ENCODE peak calls at places on chromosomes 13 and 19, in four cellular contexts. Z is heart left ventricle, F is body of pancreas, U is adrenal gland. Q is an unnamed sample.

GRCh38 chr19:57280913-57281425 is 684 bp downstream of the ZNF460 start:
- DNase-seq in Z (no peak), F (no peak), U (no peak), Q (no peak)

GRCh38 chr19:10404888-10405808 is 1.8 kb upstream of the CDC37 start:
- DNase-seq in Z (no peak), F (no peak), U (no peak), Q (no peak)

GRCh38 chr13:36074659-36075058 is 56.5 kb downstream of the DCLK1 start:
- DNase-seq in Z (no peak), F (no peak), U (peak), Q (no peak)

GRCh38 chr13:98576215-98576945 is 527 bp downstream of the STK24 start:
- DNase-seq in Z (peak), F (peak), U (no peak), Q (peak)

GRCh38 chr13:95256086-95256485 is 45.2 kb downstream of the ABCC4 start:
- DNase-seq in Z (no peak), F (no peak), U (no peak), Q (no peak)

GRCh38 chr13:51995677-51996551 is 15.3 kb downstream of the ATP7B start:
- DNase-seq in Z (peak), F (peak), U (no peak), Q (no peak)

GRCh38 chr19:16048583-16048982 is 27.7 kb upstream of the TPM4 start:
- DNase-seq in Z (no peak), F (no peak), U (no peak), Q (no peak)

GRCh38 chr13:53622431-53622830 is 593.8 kb downstream of the OLFM4 start:
- DNase-seq in Z (no peak), F (no peak), U (no peak), Q (no peak)

GRCh38 chr13:90686438-90686837 is 661.0 kb upstream of the MIR17HG start:
- DNase-seq in Z (no peak), F (no peak), U (no peak), Q (no peak)

GRCh38 chr19:3651684-3652083 is 25.1 kb upstream of the CACTIN start:
- DNase-seq in Z (no peak), F (no peak), U (no peak), Q (no peak)

GRCh38 chr13:97233499-97233898 is 11.4 kb downstream of the MBNL2 start:
- DNase-seq in Z (no peak), F (no peak), U (no peak), Q (no peak)

GRCh38 chr19:862529-863304 is 3.3 kb downstream of the CFD start:
- DNase-seq in Z (no peak), F (peak), U (peak), Q (peak)

GRCh38 chr13:103287659-103288058 is 221.4 kb upstream of the SLC10A2 start:
- DNase-seq in Z (no peak), F (no peak), U (no peak), Q (no peak)

GRCh38 chr19:47730521-47730889 is 14.8 kb upstream of the NOP53 start:
- DNase-seq in Z (no peak), F (no peak), U (no peak), Q (no peak)

GRCh38 chr19:11574689-11575088 is 2.8 kb downstream of the ACP5 start:
- DNase-seq in Z (no peak), F (no peak), U (no peak), Q (no peak)

GRCh38 chr19:16078759-16079707 is 2.7 kb downstream of the TPM4 start:
- DNase-seq in Z (peak), F (peak), U (peak), Q (no peak)

GRCh38 chr13:45994752-45995151 is 57.8 kb downstream of the ZC3H13 start:
- DNase-seq in Z (no peak), F (no peak), U (no peak), Q (no peak)

GRCh38 chr19:4712771-4713170 is 10.9 kb downstream of the DPP9 start:
- DNase-seq in Z (no peak), F (no peak), U (no peak), Q (no peak)
- TF ChIP-seq POLR2A in Z (no peak), F (no peak), U (no peak), Q (no peak)

GRCh38 chr19:17909017-17909732 is 23.6 kb upstream of the CCDC124 start:
- DNase-seq in Z (no peak), F (peak), U (no peak), Q (no peak)

GRCh38 chr19:17908244-17908643 is 24.6 kb upstream of the CCDC124 start:
- DNase-seq in Z (no peak), F (no peak), U (no peak), Q (no peak)

GRCh38 chr19:17915940-17916593 is 16.7 kb upstream of the CCDC124 start:
- DNase-seq in Z (no peak), F (no peak), U (no peak), Q (no peak)

GRCh38 chr19:17910776-17911360 is 21.9 kb upstream of the CCDC124 start:
- DNase-seq in Z (no peak), F (no peak), U (no peak), Q (no peak)
- H3K4me3 ChIP-seq in Z (no peak), F (no peak), U (no peak), Q (no peak)

GRCh38 chr19:45444318-45445041 is 20.8 kb upstream of the ERCC1 start:
- DNase-seq in Z (peak), F (peak), U (peak), Q (peak)
- TF ChIP-seq POLR2A in Z (no peak), F (peak), U (no peak), Q (no peak)

GRCh38 chr19:48833977-48834376 is 2.3 kb downstream of the HSD17B14 start:
- DNase-seq in Z (no peak), F (no peak), U (no peak), Q (no peak)

GRCh38 chr19:48837586-48838191 is 1.4 kb upstream of the HSD17B14 start:
- DNase-seq in Z (no peak), F (no peak), U (no peak), Q (no peak)

GRCh38 chr19:48835734-48836088 is 580 bp downstream of the HSD17B14 start:
- DNase-seq in Z (peak), F (peak), U (peak), Q (peak)

GRCh38 chr19:48836089-48837017 is at the start of gene HSD17B14:
- DNase-seq in Z (no peak), F (no peak), U (no peak), Q (no peak)

GRCh38 chr19:48837081-48837524 is 812 bp upstream of the HSD17B14 start:
- DNase-seq in Z (peak), F (peak), U (peak), Q (peak)
- H3K4me3 ChIP-seq in Z (peak), F (no peak), U (peak), Q (no peak)

DNA sequence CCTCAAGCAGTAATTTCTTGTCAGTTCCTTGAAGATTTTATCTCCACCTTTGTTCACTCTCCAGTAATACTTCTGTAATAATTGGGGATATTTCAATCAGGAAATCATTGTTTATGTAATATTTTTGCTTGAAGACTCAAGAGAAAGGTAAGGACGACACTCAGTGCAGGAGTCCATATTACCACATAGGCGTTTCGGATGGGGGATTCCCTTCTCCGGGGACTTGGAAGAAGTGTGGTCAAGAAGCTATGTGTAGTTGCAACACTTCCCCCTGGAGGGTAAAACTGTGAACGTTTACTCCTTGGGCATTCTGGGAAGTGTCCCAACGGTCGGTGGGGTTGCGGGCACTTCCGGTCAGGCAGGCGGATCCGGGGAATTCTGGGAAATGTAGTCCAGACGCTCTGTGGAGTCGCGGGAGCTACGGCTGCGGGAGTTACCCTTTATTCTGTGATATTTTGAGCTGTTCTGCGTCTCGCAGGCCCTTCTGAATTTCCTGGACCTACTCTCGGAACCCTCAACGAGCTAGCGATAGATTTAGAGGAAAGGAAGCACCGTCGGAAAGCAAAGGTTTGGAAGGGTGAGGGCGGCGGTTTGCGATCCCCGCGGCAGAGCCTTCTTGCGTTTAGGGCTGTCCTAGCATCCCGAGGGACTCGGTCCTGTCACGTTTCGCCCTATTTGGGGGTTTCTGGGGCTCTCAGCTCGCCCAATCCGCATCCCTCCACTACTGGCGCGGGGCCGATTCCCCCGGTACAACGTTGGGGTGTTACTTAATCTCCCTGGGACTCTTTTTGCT is at the start of gene ZNF221:
- DNase-seq in Z (peak), F (peak), U (peak), Q (peak)
- TF ChIP-seq POLR2A in Z (no peak), F (peak), U (no peak), Q (no peak)

GRCh38 chr13:99689955-99690354 is 188.7 kb downstream of the TM9SF2 start:
- DNase-seq in Z (no peak), F (no peak), U (no peak), Q (no peak)

GRCh38 chr13:99690426-99691189 is 189.3 kb downstream of the TM9SF2 start:
- DNase-seq in Z (no peak), F (no peak), U (no peak), Q (no peak)

GRCh38 chr13:99693351-99693750 is 192.1 kb downstream of the TM9SF2 start:
- DNase-seq in Z (no peak), F (no peak), U (no peak), Q (no peak)

GRCh38 chr13:99692854-99693253 is 191.6 kb downstream of the TM9SF2 start:
- DNase-seq in Z (no peak), F (no peak), U (no peak), Q (no peak)

GRCh38 chr13:99691552-99691951 is 190.3 kb downstream of the TM9SF2 start:
- DNase-seq in Z (no peak), F (no peak), U (no peak), Q (no peak)
- H3K4me3 ChIP-seq in Z (no peak), F (no peak), U (no peak), Q (no peak)

DNA sequence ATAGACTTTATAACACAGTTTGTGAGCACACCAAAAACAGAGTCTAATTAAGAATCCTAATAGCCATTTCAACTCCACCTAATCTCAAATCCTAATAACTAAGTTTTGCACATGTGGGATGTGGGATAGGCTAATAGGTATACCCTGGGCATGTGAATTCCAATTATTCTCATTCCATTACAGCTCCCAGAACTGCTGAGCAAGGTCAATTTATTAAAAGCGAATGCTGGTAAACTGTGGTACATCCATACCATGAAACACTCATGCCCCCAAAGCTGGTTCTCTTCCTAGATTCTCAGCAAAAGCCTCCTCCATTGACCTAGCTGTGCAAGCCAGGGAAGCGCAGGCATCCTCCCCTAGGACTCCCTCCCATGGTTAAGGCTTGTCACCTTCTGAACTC is 113.8 kb downstream of the USP12 start:
- DNase-seq in Z (no peak), F (no peak), U (no peak), Q (no peak)
- TF ChIP-seq POLR2A in Z (no peak), F (no peak), U (no peak), Q (no peak)